ENCODE peak calls at places on chromosomes 7 and 10, in four cellular contexts. E is heart right ventricle, S is lower lobe of right lung, B is IMR-90. F is an unnamed sample. For H3K27me3 and H3K36me3, the result is how much of the 10 kb centered on the place peaks cover.

GRCh38 chr7:159136442-159136841 is 8.2 kb downstream of the VIPR2 start:
- DNase-seq in E (no peak), S (no peak), B (no peak), F (no peak)

GRCh38 chr10:63481815-63482421 is 16.1 kb upstream of the JMJD1C start:
- DNase-seq in E (no peak), S (no peak), B (peak), F (no peak)

GRCh38 chr10:111104811-111105210 is 28.0 kb downstream of the ADRA2A start:
- DNase-seq in E (no peak), S (no peak), B (no peak), F (peak)

GRCh38 chr7:14579971-14580370 is 322.6 kb downstream of the DGKB start:
- DNase-seq in E (no peak), S (no peak), B (no peak), F (no peak)

GRCh38 chr7:149414745-149415390 is 46.0 kb downstream of the ZNF777 start:
- DNase-seq in E (peak), S (no peak), B (peak), F (peak)

GRCh38 chr10:129972966-129973673 is 9.0 kb upstream of the EBF3 start:
- DNase-seq in E (no peak), S (peak), B (no peak), F (no peak)

GRCh38 chr7:28205505-28205904 is 24.9 kb upstream of the JAZF1 start:
- DNase-seq in E (no peak), S (no peak), B (no peak), F (no peak)

GRCh38 chr7:4519819-4520520 is 162.1 kb upstream of the FOXK1 start:
- DNase-seq in E (no peak), S (no peak), B (no peak), F (no peak)

DNA sequence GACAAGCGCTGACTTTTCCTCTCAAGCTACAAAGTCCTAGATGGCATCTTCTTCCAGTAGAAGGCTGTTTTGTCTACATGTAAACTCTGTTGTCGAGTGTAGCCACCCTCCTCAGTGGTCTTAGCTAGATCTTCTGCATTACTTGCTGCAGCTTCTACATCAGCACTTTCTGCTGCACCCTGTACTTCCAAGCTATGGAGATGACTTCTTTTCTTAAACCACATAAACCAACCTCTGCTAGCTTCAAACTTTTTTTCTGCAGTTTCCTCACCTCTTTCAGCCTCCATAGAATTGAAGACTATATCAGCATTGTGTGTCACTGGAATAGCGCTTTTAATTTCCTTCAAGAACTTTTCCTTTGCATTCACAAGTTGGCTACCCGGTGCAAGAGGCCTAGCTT is 87.8 kb downstream of the LANCL2 start:
- DNase-seq in E (no peak), S (no peak), B (no peak), F (no peak)
- H3K27me3 ChIP-seq in E (under half), S (under half), B (under half), F (under half)

DNA sequence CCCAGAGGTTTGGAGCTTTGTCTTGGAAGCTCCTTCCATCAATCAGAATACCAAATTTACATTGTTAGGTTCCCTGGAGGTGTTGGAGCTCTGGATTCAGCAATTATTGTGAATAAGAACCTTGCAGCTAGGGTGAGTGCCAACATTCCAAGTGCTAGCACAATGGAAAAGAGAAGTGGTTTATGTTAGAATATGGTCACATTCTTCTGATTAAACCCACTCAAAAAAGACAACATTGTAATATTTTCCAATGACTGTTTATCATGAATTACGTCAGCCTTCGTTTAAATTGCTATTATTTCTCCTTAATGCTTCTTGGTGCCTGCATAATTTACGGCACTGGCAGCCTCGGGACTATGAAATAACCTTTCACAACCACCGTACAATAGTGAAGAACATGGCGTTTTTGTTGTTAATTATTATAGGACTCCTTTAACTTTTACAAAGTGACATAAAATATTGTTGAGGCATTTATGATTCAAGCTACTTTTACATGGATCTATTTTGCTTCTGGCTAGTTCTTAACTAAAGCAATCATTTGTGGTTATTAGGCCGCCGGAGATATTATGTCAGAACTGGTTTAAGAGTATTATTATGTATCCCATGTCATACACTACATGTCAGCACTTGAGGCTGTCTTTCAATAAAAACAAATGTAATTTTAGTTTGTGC is 117.7 kb downstream of the ARID5B start:
- DNase-seq in E (no peak), S (no peak), B (no peak), F (no peak)
- H3K4me3 ChIP-seq in E (no peak), S (no peak), B (no peak), F (no peak)

GRCh38 chr7:22980422-22980821 is 33.5 kb downstream of the HYCC1 start:
- DNase-seq in E (no peak), S (no peak), B (peak), F (no peak)
- H3K36me3 ChIP-seq in E (under half), S (under half), B (under half), F (under half)

DNA sequence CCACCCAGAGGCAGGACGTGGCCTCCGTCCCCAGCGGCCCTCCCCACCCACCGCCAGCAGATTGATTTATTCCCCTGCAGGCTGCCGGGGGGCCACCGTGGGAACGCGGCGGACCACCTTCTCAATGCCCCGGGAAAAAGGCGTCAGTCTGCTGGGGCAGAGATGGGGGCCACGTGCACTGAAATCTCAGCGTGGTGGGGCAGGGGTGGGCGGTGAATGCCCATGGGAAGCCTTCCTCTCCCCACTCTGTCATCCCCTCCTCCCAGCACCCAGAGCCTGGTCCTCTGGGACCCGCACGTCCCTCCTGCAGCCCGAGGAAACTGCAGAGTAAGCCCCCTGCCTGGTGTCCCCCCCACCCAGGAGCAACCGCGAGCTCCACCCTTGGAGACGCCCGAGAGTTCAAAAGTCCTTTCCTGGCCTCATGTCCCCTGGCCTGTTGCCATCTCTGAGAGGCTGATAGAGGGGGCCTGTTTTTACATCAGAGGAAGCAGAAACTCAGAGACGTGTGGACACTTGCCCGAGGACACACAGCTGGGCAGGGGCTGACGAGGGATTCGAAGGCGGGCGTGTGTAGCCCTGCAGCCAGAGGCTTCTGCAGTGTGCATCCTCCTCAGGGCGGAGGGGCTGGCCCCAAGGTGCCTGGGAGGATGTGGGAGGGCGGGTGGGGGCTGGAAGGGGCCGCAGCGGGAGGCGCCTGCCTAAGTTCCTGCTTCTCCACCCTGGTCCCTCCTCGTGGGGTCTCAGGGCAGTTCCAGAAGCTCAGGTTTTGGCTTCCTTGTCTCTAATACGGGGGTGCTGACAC is 21.8 kb downstream of the UNCX start:
- DNase-seq in E (no peak), S (no peak), B (no peak), F (no peak)
- H3K27me3 ChIP-seq in E (half or more), S (half or more), B (half or more), F (under half)

GRCh38 chr10:29734640-29734979 is 99.8 kb upstream of the SVIL start:
- DNase-seq in E (no peak), S (no peak), B (no peak), F (no peak)

GRCh38 chr10:29735628-29736324 is 101.0 kb upstream of the SVIL start:
- DNase-seq in E (peak), S (peak), B (peak), F (peak)

GRCh38 chr10:29736325-29737208 is 101.8 kb upstream of the SVIL start:
- DNase-seq in E (peak), S (peak), B (peak), F (peak)

GRCh38 chr10:29734980-29735627 is 100.3 kb upstream of the SVIL start:
- DNase-seq in E (peak), S (peak), B (no peak), F (peak)

GRCh38 chr10:29737209-29737565 is 102.4 kb upstream of the SVIL start:
- DNase-seq in E (no peak), S (no peak), B (no peak), F (no peak)
- H3K4me3 ChIP-seq in E (peak), S (peak), B (peak), F (peak)

GRCh38 chr7:152196391-152196790 is 170.9 kb downstream of the GALNT11 start:
- DNase-seq in E (no peak), S (no peak), B (no peak), F (no peak)
- H3K36me3 ChIP-seq in E (half or more), S (half or more), B (under half), F (under half)

DNA sequence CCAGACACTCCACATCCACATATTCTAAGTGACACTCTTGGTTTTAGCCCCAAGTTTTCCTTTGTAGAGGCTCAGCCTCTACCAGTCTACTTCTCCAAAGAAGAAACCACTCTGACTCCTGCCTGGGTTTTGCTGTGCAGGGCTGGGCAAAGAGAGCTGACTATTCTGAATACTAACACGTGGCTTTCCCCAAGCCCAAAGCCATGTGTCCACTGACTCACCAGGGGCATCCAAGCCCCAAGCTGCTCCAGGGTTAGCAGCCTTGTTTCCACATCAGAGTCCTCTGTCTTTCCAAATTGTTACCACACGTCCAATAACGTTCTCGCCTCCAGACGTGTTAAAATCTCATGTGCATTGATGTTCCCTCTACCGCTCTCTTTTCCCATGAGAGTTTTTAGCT is 8.7 kb downstream of the GALNTL5 start:
- DNase-seq in E (no peak), S (no peak), B (no peak), F (no peak)
- H3K27me3 ChIP-seq in E (under half), S (under half), B (under half), F (under half)

GRCh38 chr7:139753693-139754111 is 24.1 kb downstream of the HIPK2 start:
- DNase-seq in E (no peak), S (no peak), B (no peak), F (no peak)
- H3K4me3 ChIP-seq in E (no peak), S (no peak), B (no peak), F (no peak)

GRCh38 chr10:121497513-121497912 is 100.7 kb downstream of the FGFR2 start:
- DNase-seq in E (no peak), S (no peak), B (no peak), F (no peak)
- H3K36me3 ChIP-seq in E (under half), S (under half), B (under half), F (under half)

GRCh38 chr7:27115161-27116018 is 12.9 kb upstream of the HOXA2 start:
- DNase-seq in E (no peak), S (no peak), B (peak), F (no peak)
- H3K27me3 ChIP-seq in E (half or more), S (under half), B (under half), F (under half)

F was measured in aorta.